ENCODE peak calls at places on chromosomes 12 and 14, in nine cellular contexts. Y is upper lobe of left lung, W is ovary, F is GM12891, O is NB4, U is endothelial cell of umbilical vein, N is stomach, L is esophagus squamous epithelium, K is K562. Z is an unnamed sample.

GRCh38 chr12:107163413-107163812 is 70.1 kb upstream of the CRY1 start:
- DNase-seq in W (no peak), L (no peak), O (no peak), F (no peak), U (no peak), N (no peak), Y (no peak), K (no peak), Z (no peak)

GRCh38 chr14:80095623-80096022 is 115.7 kb downstream of the DIO2 start:
- DNase-seq in N (no peak), K (no peak), O (no peak), W (no peak), L (no peak), U (no peak), Y (no peak), F (no peak), Z (no peak)

GRCh38 chr12:115012861-115013667 is 329.1 kb upstream of the TBX3 start:
- DNase-seq in L (no peak), W (peak), K (no peak), U (no peak), F (no peak), N (no peak), O (no peak), Y (no peak), Z (no peak)

GRCh38 chr12:67649165-67650126 is 901 bp downstream of the DYRK2 start:
- DNase-seq in K (peak), F (peak), L (no peak), U (peak), N (peak), O (peak), Y (peak), W (peak), Z (peak)

GRCh38 chr14:90495357-90496276 is 98.8 kb downstream of the CALM1 start:
- DNase-seq in U (peak), L (no peak), O (peak), Y (no peak), K (peak), F (peak), N (peak), W (no peak), Z (peak)

GRCh38 chr12:19841451-19841850 is 402.2 kb downstream of the AEBP2 start:
- DNase-seq in Y (no peak), L (no peak), O (no peak), W (no peak), K (no peak), F (no peak), N (no peak), U (no peak), Z (no peak)

GRCh38 chr14:69499436-69499835 is 14.9 kb downstream of the PLEKHD1 start:
- DNase-seq in N (no peak), L (no peak), Y (no peak), U (no peak), O (no peak), W (no peak), F (no peak), K (no peak), Z (no peak)

GRCh38 chr14:30985796-30986195 is 39.7 kb upstream of the AP4S1 start:
- DNase-seq in W (no peak), O (no peak), U (no peak), F (no peak), K (no peak), N (no peak), Y (no peak), L (no peak), Z (no peak)

GRCh38 chr14:98385851-98386250 is 886.1 kb downstream of the BCL11B start:
- DNase-seq in U (no peak), N (no peak), Y (no peak), O (no peak), F (no peak), W (no peak), K (no peak), L (no peak), Z (no peak)

GRCh38 chr14:101707285-101707842 is 54.1 kb upstream of the PPP2R5C start:
- DNase-seq in O (peak), N (no peak), F (peak), Y (peak), L (no peak), W (peak), K (peak), U (peak), Z (peak)

GRCh38 chr14:76918751-76919421 is 92.7 kb downstream of the LRRC74A start:
- DNase-seq in F (no peak), O (peak), W (peak), Y (peak), U (peak), N (peak), K (peak), L (no peak), Z (peak)

GRCh38 chr12:48973531-48973930 is 2.0 kb upstream of the WNT10B start:
- DNase-seq in O (peak), N (no peak), F (no peak), W (no peak), K (no peak), L (no peak), U (no peak), Y (peak), Z (peak)

GRCh38 chr14:91177073-91177796 is 63.4 kb downstream of the DGLUCY start:
- DNase-seq in W (no peak), U (peak), K (peak), F (peak), O (peak), N (peak), L (no peak), Y (peak), Z (peak)

GRCh38 chr12:112761366-112761986 is 30.1 kb upstream of the RPH3A start:
- DNase-seq in K (no peak), F (no peak), Y (no peak), U (no peak), O (no peak), N (no peak), L (no peak), W (no peak), Z (no peak)

GRCh38 chr14:94598816-94599655 is 13.2 kb upstream of the SERPINA3 start:
- DNase-seq in K (no peak), N (peak), L (no peak), U (peak), Y (peak), W (peak), O (peak), F (no peak), Z (peak)

GRCh38 chr14:64732066-64732465 is 27.8 kb downstream of the PLEKHG3 start:
- DNase-seq in K (no peak), W (no peak), Y (no peak), N (no peak), L (no peak), O (no peak), F (no peak), U (no peak), Z (no peak)

GRCh38 chr12:93514853-93515252 is 47.5 kb downstream of the MRPL42 start:
- DNase-seq in K (no peak), L (no peak), W (no peak), Y (no peak), N (no peak), U (no peak), F (no peak), O (no peak), Z (peak)

GRCh38 chr12:67442347-67442841 is 173.2 kb downstream of the CAND1 start:
- DNase-seq in K (no peak), N (no peak), W (no peak), Y (no peak), O (no peak), U (no peak), L (no peak), F (no peak), Z (no peak)

GRCh38 chr12:32502693-32503510 is 103.5 kb downstream of the FGD4 start:
- DNase-seq in L (no peak), N (no peak), O (peak), Y (peak), W (no peak), F (no peak), U (peak), K (no peak), Z (no peak)

GRCh38 chr12:41023836-41024235 is 164.3 kb upstream of the PDZRN4 start:
- DNase-seq in K (no peak), O (no peak), F (no peak), L (no peak), N (no peak), Y (no peak), U (no peak), W (no peak), Z (no peak)

GRCh38 chr14:91258021-91258618 is 13.6 kb upstream of the GPR68 start:
- DNase-seq in K (no peak), L (no peak), F (no peak), N (no peak), Y (peak), W (no peak), U (peak), O (no peak), Z (no peak)

GRCh38 chr12:6764011-6764828 is 1.9 kb upstream of the PTMS start:
- DNase-seq in Y (peak), N (peak), L (no peak), W (peak), O (peak), K (peak), F (peak), U (peak), Z (peak)

GRCh38 chr12:5984873-5985272 is 39.8 kb upstream of the ANO2 start:
- DNase-seq in L (no peak), Y (no peak), K (no peak), U (no peak), W (no peak), O (no peak), F (no peak), N (no peak), Z (no peak)

GRCh38 chr12:10557329-10557728 is 51.6 kb downstream of the EIF2S3B start:
- DNase-seq in K (no peak), F (no peak), W (no peak), U (no peak), L (no peak), N (no peak), O (no peak), Y (no peak), Z (no peak)

GRCh38 chr14:36001936-36002335 is 174.6 kb downstream of the PTCSC3 start:
- DNase-seq in K (no peak), F (no peak), L (no peak), N (no peak), Y (no peak), O (no peak), U (no peak), W (no peak), Z (no peak)

GRCh38 chr12:111361717-111362576 is 6.9 kb downstream of the PHETA1 start:
- DNase-seq in L (no peak), W (peak), K (no peak), F (no peak), N (peak), Y (peak), O (peak), U (no peak), Z (no peak)

GRCh38 chr12:80101126-80101525 is 1.8 kb downstream of the OTOGL start:
- DNase-seq in F (no peak), L (no peak), Y (no peak), N (no peak), U (peak), K (no peak), W (no peak), O (peak), Z (no peak)

GRCh38 chr14:48936881-48937280 is 649.3 kb downstream of the RPS29 start:
- DNase-seq in W (no peak), L (no peak), O (no peak), K (no peak), F (no peak), Y (no peak), N (no peak), U (no peak), Z (no peak)

GRCh38 chr14:54360667-54361066 is 36.1 kb upstream of the CDKN3 start:
- DNase-seq in N (no peak), Y (no peak), F (no peak), O (no peak), K (no peak), L (no peak), U (no peak), W (no peak), Z (no peak)

GRCh38 chr12:88181881-88182280 is 39.8 kb downstream of the TMTC3 start:
- DNase-seq in U (no peak), N (no peak), L (no peak), O (peak), W (no peak), Y (no peak), F (no peak), K (no peak), Z (no peak)

GRCh38 chr14:44316647-44317432 is 190.2 kb downstream of the FSCB start:
- DNase-seq in K (peak), U (peak), L (no peak), N (no peak), Y (no peak), W (no peak), O (peak), F (no peak), Z (peak)

GRCh38 chr12:27971606-27972005 is 927 bp downstream of the PTHLH start:
- DNase-seq in Y (no peak), N (no peak), L (no peak), W (no peak), F (no peak), K (no peak), O (no peak), U (no peak), Z (no peak)
- TF ChIP-seq POLR2A in Y (no peak), N (no peak), L (no peak), W (no peak), F (no peak), K (no peak), O (no peak), U (no peak), Z (no peak)

GRCh38 chr12:31324845-31325523 is 966 bp downstream of the SINHCAF start:
- DNase-seq in Y (peak), F (peak), U (peak), K (peak), N (peak), O (peak), L (no peak), W (peak), Z (peak)
- TF ChIP-seq POLR2A in Y (no peak), F (peak), U (peak), K (peak), N (no peak), O (peak), L (no peak), W (peak), Z (no peak)

DNA sequence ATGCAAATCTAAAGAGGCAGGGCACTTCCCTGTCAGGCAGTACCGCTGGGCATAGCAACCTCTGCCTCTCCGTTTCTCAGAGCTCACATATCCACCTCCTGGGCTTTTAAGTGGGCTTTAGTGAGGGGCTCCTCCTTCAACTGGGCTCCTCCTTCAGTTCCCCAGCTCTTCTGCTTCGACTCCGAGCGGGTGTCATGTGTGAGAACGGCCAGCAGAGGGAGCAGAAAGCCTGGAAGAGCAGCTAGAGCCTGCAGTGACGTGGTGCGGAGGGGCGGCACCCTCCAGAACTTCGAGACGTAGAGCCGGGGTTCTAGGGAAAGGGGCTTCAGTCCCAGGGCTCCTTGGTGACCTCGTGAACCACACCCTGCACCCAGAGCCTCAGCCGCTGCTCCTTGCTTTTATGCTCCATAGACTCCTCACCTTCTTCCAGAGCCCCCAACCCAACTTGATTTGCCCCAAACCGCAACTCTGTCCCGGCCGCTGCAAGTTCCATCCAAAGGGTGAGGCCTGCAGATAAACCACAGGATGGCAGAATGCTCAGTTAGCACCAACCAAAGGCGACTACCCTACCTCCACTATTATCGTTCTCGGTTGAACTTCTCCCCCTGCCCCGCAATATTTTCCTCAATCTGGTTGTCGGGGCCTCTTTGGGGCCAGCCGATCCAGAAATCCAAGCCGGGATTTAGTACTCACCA is 383 bp upstream of the GLI1 start:
- DNase-seq in N (peak), Y (peak), O (peak), F (peak), L (peak), W (peak), U (peak), K (peak), Z (peak)
- TF ChIP-seq POLR2A in N (no peak), Y (no peak), O (no peak), F (peak), L (no peak), W (peak), U (peak), K (peak), Z (peak)

GRCh38 chr12:55978393-55978792 is 4.5 kb downstream of the RAB5B start:
- DNase-seq in O (peak), U (no peak), F (no peak), N (no peak), Y (no peak), W (no peak), K (no peak), L (no peak), Z (no peak)
- TF ChIP-seq POLR2A in O (no peak), U (no peak), F (no peak), N (no peak), Y (no peak), W (no peak), K (no peak), L (no peak), Z (no peak)

GRCh38 chr14:24135584-24135833 is 485 bp upstream of the PSME1 start:
- DNase-seq in L (no peak), Y (no peak), N (no peak), F (no peak), U (no peak), W (no peak), K (no peak), O (no peak), Z (no peak)

GRCh38 chr14:24133730-24134129 is 2.3 kb upstream of the PSME1 start:
- DNase-seq in W (no peak), K (no peak), N (no peak), U (no peak), Y (no peak), F (no peak), O (no peak), L (no peak), Z (no peak)

GRCh38 chr14:24136684-24137528 is 912 bp downstream of the PSME1 start:
- DNase-seq in W (no peak), K (no peak), N (no peak), Y (no peak), F (no peak), U (no peak), L (no peak), O (peak), Z (no peak)

GRCh38 chr14:24137529-24138395 is 1.8 kb downstream of the PSME1 start:
- DNase-seq in F (no peak), N (no peak), U (no peak), Y (no peak), O (no peak), W (no peak), L (no peak), K (no peak), Z (no peak)

DNA sequence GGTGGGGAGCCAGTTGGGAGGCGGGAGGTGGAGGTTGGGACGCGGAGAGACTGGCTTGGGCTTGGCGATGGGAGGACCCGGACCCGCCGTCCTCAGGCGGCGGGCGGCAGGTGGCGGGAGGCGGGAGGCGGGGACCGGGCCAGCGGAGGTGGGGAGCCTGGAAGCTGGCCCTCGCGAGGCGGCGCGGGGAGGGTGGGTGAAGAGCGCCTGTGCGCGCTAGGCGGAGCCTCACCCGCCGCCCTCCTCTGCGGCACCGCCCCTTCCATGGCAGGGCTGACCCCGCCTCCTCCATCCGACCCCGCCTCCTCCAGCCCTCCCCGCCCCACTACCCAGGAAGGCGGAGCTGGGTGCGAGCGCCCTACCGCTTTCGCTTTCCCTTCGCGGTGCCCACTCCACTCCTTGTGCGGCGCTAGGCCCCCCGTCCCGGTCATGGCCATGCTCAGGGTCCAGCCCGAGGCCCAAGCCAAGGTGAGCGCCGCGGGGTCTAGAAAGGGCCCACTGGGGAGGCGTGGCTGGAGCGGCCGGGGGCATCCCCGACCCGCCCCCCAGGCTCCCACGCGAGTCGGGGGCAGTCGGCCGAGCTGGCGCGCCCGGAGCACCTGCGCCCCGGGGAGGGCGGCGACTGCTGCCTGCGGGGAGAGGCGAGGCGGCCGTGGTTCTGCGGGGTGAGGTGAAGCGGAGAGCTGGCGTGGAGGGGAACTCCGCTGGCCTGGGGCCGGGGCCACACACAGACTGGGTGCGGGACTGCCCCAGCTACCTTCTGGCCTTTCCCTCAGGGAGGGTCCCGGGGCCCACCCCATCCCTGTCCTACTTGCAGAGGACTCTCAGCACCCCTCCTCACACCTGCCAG is at the start of gene PSME1:
- DNase-seq in O (peak), Y (peak), W (peak), K (peak), L (peak), N (peak), U (peak), F (peak), Z (peak)
- TF ChIP-seq POLR2A in O (peak), Y (no peak), W (peak), K (peak), L (peak), N (peak), U (peak), F (peak), Z (peak)

DNA sequence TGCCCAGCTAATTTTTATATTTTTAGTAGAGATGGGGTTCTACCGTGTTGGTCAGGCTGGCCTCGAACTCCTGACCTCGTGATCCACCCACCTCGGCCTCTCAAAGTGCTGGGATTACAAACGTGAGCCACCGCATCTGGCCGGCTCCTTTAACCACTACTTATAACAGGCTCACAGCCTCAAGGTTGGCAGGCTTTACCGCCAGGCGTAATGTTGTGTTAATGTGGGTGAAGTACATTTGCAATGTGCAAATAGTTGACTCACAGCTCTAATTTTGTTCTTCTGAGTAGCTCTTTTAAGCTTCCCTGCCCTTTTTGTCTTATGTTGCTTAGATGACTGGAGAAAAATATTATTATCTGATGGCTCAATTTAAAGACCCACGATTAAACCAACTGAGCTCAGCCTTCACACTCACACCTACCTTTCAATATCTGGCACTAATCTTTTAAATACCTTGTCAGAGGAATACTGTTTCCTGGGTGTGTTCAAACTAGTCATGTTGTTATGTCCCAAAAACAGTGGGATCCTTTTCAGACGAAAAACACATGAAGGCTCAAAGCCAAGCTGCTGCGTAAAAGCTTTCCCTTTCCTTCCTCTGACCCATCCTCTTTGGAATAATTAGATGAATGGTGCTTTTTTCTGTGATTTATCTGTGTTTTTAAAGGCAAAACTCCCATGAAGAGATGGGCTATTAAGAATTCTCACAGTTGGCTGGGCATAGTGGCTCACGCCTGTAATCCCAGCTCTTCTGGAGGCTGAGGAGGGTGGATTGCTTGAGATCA is 57.2 kb upstream of the USP44 start:
- DNase-seq in K (no peak), F (no peak), O (no peak), N (peak), L (no peak), W (peak), Y (peak), U (peak), Z (no peak)
- TF ChIP-seq POLR2A in K (no peak), F (no peak), O (no peak), N (no peak), L (no peak), W (no peak), Y (no peak), U (no peak), Z (no peak)

GRCh38 chr12:50024804-50025186 is 499 bp downstream of the RACGAP1 start:
- DNase-seq in Y (no peak), W (no peak), U (peak), L (no peak), K (peak), N (no peak), F (no peak), O (peak), Z (no peak)
- TF ChIP-seq POLR2A in Y (no peak), W (no peak), U (no peak), L (no peak), K (no peak), N (no peak), F (no peak), O (no peak), Z (no peak)